ENCODE peak calls at places on chromosomes 6 and 20, in four cellular contexts. V, L, F and O are unnamed samples.

GRCh38 chr6:29813809-29814208 is 13.8 kb upstream of the HLA-G start:
- DNase-seq in F (peak; percentile 69), L (no peak), V (no peak), O (no peak)

GRCh38 chr6:12008366-12009179 is 3.5 kb upstream of the HIVEP1 start:
- DNase-seq in V (no peak), L (peak; percentile 69), F (peak; percentile 59), O (peak; percentile 71)

GRCh38 chr20:17225891-17226409 is 890 bp upstream of the PCSK2 start:
- DNase-seq in L (no peak), V (no peak), F (no peak), O (no peak)

GRCh38 chr6:160035241-160035640 is 66.4 kb downstream of the IGF2R start:
- DNase-seq in V (no peak), F (no peak), L (no peak), O (no peak)

GRCh38 chr6:72913797-72914196 is 291.9 kb downstream of the KCNQ5 start:
- DNase-seq in V (no peak), L (no peak), F (peak; percentile 69), O (no peak)

GRCh38 chr6:109165392-109165964 is 70.2 kb downstream of the CEP57L1 start:
- DNase-seq in L (peak; percentile 9), F (peak; percentile 38), V (peak; percentile 46), O (peak; percentile 79)

GRCh38 chr6:14512246-14512645 is 394.7 kb downstream of the CD83 start:
- DNase-seq in F (no peak), L (no peak), V (no peak), O (no peak)

GRCh38 chr6:116136373-116136772 is 10.4 kb upstream of the COL10A1 start:
- DNase-seq in F (no peak), V (no peak), L (no peak), O (no peak)

GRCh38 chr6:35945650-35946025 is 24.7 kb upstream of the SRPK1 start:
- DNase-seq in L (no peak), F (peak; percentile 33), V (no peak), O (no peak)

GRCh38 chr20:48489656-48490055 is 338.1 kb downstream of the PREX1 start:
- DNase-seq in F (peak; percentile 5), V (no peak), L (no peak), O (no peak)

GRCh38 chr6:10184408-10185187 is 230.3 kb downstream of the TFAP2A start:
- DNase-seq in F (no peak), L (no peak), V (no peak), O (peak; percentile 18)

GRCh38 chr6:36781669-36782068 is 57.6 kb downstream of the CPNE5 start:
- DNase-seq in V (no peak), F (no peak), L (no peak), O (no peak)

GRCh38 chr6:6790891-6791290 is 202.4 kb downstream of the LY86 start:
- DNase-seq in V (no peak), F (peak; percentile 93), L (no peak), O (no peak)

GRCh38 chr6:8930009-8930408 is 494.7 kb upstream of the SLC35B3 start:
- DNase-seq in F (peak; percentile 28), V (no peak), L (no peak), O (no peak)

GRCh38 chr6:134178230-134179044 is 126.0 kb upstream of the SLC2A12 start:
- DNase-seq in F (peak; percentile 85), L (peak; percentile 94), V (peak; percentile 82), O (peak; percentile 93)

GRCh38 chr6:44008821-44009370 is 118.4 kb downstream of the MRPL14 start:
- DNase-seq in F (no peak), V (no peak), L (no peak), O (no peak)

GRCh38 chr6:89894169-89894568 is at the start of gene GJA10:
- DNase-seq in L (no peak), F (no peak), V (no peak), O (no peak)

GRCh38 chr6:50030777-50031562 is 9.2 kb upstream of the DEFB110 start:
- DNase-seq in V (no peak), F (peak; percentile 24), L (no peak), O (no peak)

GRCh38 chr6:31945507-31946369 is at the start of gene CFB:
- DNase-seq in L (peak; percentile 56), V (peak; percentile 46), F (peak; percentile 87), O (peak; percentile 83)

GRCh38 chr6:163338671-163339405 is 75.7 kb upstream of the QKI start:
- DNase-seq in L (peak; percentile 57), V (no peak), F (peak; percentile 9), O (no peak)

GRCh38 chr20:45781391-45781931 is 10.2 kb downstream of the WFDC3 start:
- DNase-seq in V (peak; percentile 77), F (peak; percentile 97), L (peak; percentile 54), O (peak; percentile 32)

GRCh38 chr6:107490568-107491058 is 696 bp downstream of the SOBP start:
- DNase-seq in V (no peak), F (no peak), L (no peak), O (no peak)

GRCh38 chr20:24616258-24617079 is 147.0 kb downstream of the SYNDIG1 start:
- DNase-seq in V (no peak), L (no peak), F (no peak), O (no peak)

GRCh38 chr20:40960521-40960956 is 68.1 kb upstream of the TOP1 start:
- DNase-seq in L (no peak), V (no peak), F (no peak), O (peak; percentile 26)

GRCh38 chr20:46219920-46220319 is 88.4 kb downstream of the CDH22 start:
- DNase-seq in V (no peak), L (no peak), F (no peak), O (no peak)

GRCh38 chr6:100322886-100323285 is 141.8 kb downstream of the SIM1 start:
- DNase-seq in L (no peak), F (no peak), V (no peak), O (no peak)